ENCODE peak calls at places on chromosome 3, in five cellular contexts. Z is transverse colon, V is uterus, U is prostate gland, K is ovary. P is an unnamed sample.

GRCh38 chr3:174170248-174170647 is 688.9 kb upstream of the NAALADL2 start:
- DNase-seq in U (no peak), K (no peak), Z (no peak), V (no peak), P (no peak)

GRCh38 chr3:183897606-183898384 is 13.1 kb upstream of the PARL start:
- DNase-seq in Z (no peak), U (no peak), V (no peak), K (no peak), P (no peak)

GRCh38 chr3:45143673-45144670 is 2.2 kb downstream of the CDCP1 start:
- DNase-seq in Z (no peak), K (no peak), U (no peak), V (no peak), P (no peak)

GRCh38 chr3:54299169-54299935 is 177.0 kb downstream of the CACNA2D3 start:
- DNase-seq in V (no peak), K (no peak), U (no peak), Z (no peak), P (no peak)

GRCh38 chr3:118144919-118145318 is 889.7 kb downstream of the IGSF11 start:
- DNase-seq in V (no peak), K (no peak), U (no peak), Z (no peak), P (no peak)

GRCh38 chr3:128407986-128408692 is 58.6 kb downstream of the DNAJB8 start:
- DNase-seq in U (no peak), V (no peak), K (no peak), Z (no peak), P (no peak)

GRCh38 chr3:98994128-98994762 is 92.8 kb upstream of the DCBLD2 start:
- DNase-seq in Z (no peak), K (no peak), V (no peak), U (no peak), P (peak)

GRCh38 chr3:46544771-46545503 is 21.2 kb downstream of the LRRC2 start:
- DNase-seq in Z (no peak), U (no peak), K (no peak), V (no peak), P (no peak)

GRCh38 chr3:76990606-76991005 is 49.3 kb upstream of the ROBO2 start:
- DNase-seq in U (no peak), V (no peak), K (no peak), Z (no peak), P (no peak)

GRCh38 chr3:11566916-11567315 is 76.8 kb downstream of the VGLL4 start:
- DNase-seq in K (no peak), V (no peak), U (no peak), Z (no peak), P (no peak)

GRCh38 chr3:32794487-32795308 is 23.1 kb upstream of the TRIM71 start:
- DNase-seq in Z (no peak), U (no peak), K (no peak), V (no peak), P (no peak)

GRCh38 chr3:168803536-168803935 is 707.8 kb upstream of the GOLIM4 start:
- DNase-seq in V (no peak), Z (no peak), U (no peak), K (no peak), P (no peak)

GRCh38 chr3:134517796-134518195 is 31.9 kb downstream of the CEP63 start:
- DNase-seq in V (no peak), K (no peak), U (no peak), Z (no peak), P (no peak)

GRCh38 chr3:121295966-121296365 is 249.8 kb downstream of the POLQ start:
- DNase-seq in K (no peak), U (no peak), Z (no peak), V (no peak), P (no peak)

GRCh38 chr3:192155194-192155593 is 572.1 kb downstream of the FGF12 start:
- DNase-seq in Z (no peak), V (no peak), K (no peak), U (no peak), P (no peak)

DNA sequence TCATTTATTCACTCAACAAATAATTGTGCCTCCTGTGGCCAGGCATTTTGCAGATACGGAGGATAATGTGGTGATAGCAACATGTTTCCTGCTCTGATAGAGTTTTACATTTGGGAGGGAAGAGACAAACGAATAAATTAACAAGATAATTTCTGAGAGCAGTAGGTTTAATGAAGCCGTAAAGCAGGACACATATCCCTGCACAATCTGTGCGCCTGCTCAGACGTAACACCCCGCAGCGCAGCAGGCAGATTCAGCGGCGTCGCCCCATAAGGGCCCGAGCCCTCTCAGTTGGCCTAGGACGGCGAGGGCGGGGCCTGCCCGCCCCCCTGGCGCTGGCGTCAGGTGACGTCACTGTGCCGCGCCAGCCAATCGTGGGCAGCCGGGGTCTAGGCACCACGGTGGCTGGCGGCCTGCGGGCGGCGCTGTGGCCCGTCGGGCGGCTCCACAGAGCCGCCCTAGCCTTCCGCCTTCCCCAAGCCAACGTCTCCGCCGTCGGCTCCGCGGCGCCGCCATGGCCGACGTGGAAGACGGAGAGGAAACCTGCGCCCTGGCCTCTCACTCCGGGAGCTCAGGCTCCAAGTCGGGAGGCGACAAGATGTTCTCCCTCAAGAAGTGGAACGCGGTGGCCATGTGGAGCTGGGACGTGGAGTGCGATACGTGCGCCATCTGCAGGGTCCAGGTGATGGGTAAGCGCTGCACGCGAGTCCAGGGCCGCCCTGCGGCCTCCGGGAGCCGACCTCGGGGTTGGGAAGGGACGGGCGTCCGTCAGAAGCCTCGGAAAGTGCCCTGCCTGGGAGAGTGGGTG is at the start of gene RNF7:
- DNase-seq in U (peak), V (peak), K (peak), Z (peak), P (peak)
- TF ChIP-seq POLR2A in U (peak), V (peak), K (peak), Z (no peak), P (peak)

GRCh38 chr3:29065211-29065785 is 215.6 kb upstream of the RBMS3 start:
- DNase-seq in Z (peak), U (peak), V (peak), K (peak), P (peak)
- TF ChIP-seq CTCF in Z (no peak), U (no peak), V (no peak), K (no peak), P (no peak)

GRCh38 chr3:171585029-171585428 is 124.8 kb upstream of the TNIK start:
- DNase-seq in K (no peak), Z (no peak), U (no peak), V (no peak), P (no peak)
- TF ChIP-seq POLR2A in K (no peak), Z (no peak), U (no peak), V (no peak), P (no peak)

GRCh38 chr3:15440891-15441290 is 13.5 kb downstream of the EAF1 start:
- DNase-seq in K (no peak), Z (no peak), U (no peak), V (no peak), P (no peak)
- TF ChIP-seq CTCF in K (no peak), Z (no peak), U (no peak), V (no peak), P (no peak)

DNA sequence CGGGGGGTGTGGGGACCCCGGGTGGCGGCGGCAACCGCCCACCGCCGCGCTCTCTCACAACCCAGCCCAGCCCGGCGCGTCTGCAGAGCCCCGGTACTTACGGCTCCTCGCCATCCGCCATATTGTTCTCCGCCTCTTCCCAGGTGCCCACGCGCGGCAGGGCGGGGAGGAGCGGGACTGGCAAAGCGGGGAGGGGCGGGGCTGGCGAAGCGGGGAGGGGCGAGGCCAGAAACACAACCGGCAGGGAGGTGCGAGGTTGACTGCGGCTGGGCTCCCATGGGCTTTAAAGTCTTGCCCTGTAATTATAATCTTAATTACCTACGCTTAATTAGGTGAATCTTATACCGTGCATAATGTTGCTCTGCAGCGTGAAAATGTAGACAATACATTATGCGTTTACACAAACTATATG is at the start of gene UBA3:
- DNase-seq in U (peak), K (peak), V (peak), Z (peak), P (peak)
- TF ChIP-seq POLR2A in U (peak), K (no peak), V (peak), Z (peak), P (no peak)

DNA sequence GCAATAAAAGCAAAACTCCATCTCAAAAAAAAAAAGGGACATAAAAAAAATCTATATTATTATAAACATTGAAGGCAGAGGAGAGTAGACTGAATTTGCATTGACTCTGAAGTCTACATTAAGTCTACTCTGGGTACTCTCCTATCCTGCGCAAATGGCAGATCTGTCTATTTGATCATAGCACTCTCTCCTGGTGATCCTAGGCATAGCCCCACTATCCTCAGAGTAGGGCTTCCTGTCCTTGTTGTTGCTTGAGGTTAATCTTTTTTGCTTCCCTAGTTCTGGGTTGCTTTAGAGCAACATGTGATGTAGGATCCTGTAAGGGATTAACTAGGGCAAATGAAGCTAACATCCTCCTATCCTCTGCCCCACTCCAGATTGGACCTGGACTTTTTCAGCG is 82.1 kb upstream of the LRRFIP2 start:
- DNase-seq in K (no peak), Z (no peak), V (no peak), U (no peak), P (no peak)
- TF ChIP-seq CTCF in K (no peak), Z (no peak), V (no peak), U (no peak), P (no peak)